ENCODE peak calls at places on chromosomes 1 and 21, in eight cellular contexts. O is tibial nerve, S is esophagus muscularis mucosa, Z is breast epithelium, Y is uterus, F is ovary, H is esophagus squamous epithelium, X is transverse colon. E is an unnamed sample.

GRCh38 chr1:1777950-1778826 is at the start of gene NADK:
- DNase-seq in O (no peak), S (no peak), Z (no peak), Y (no peak), F (peak), H (no peak), X (peak), E (peak)

GRCh38 chr1:241964550-241965241 is 7.1 kb downstream of the BECN2 start:
- DNase-seq in O (no peak), S (no peak), Z (no peak), Y (no peak), F (no peak), H (no peak), X (peak), E (no peak)

GRCh38 chr1:35577071-35577998 is 4.2 kb downstream of the TFAP2E start:
- DNase-seq in O (no peak), S (no peak), Z (peak), Y (no peak), F (no peak), H (no peak), X (peak), E (no peak)

GRCh38 chr1:75135829-75136142 is 1.6 kb downstream of the LHX8 start:
- DNase-seq in O (no peak), S (no peak), Z (no peak), Y (no peak), F (no peak), H (no peak), X (no peak), E (no peak)

GRCh38 chr1:205068001-205068400 is 16.3 kb downstream of the TMEM81 start:
- DNase-seq in O (no peak), S (no peak), Z (no peak), Y (no peak), F (no peak), H (no peak), X (no peak), E (no peak)

GRCh38 chr1:198612471-198613265 is 26.2 kb upstream of the PTPRC start:
- DNase-seq in O (no peak), S (no peak), Z (no peak), Y (no peak), F (no peak), H (no peak), X (no peak), E (no peak)

GRCh38 chr1:231040800-231041704 is 998 bp upstream of the FAM89A start:
- DNase-seq in O (no peak), S (no peak), Z (peak), Y (peak), F (peak), H (no peak), X (no peak), E (peak)

GRCh38 chr1:184212649-184213314 is 161.3 kb downstream of the TSEN15 start:
- DNase-seq in O (no peak), S (peak), Z (no peak), Y (peak), F (no peak), H (no peak), X (no peak), E (no peak)

GRCh38 chr1:161017756-161018630 is 3.0 kb downstream of the F11R start:
- DNase-seq in O (no peak), S (no peak), Z (no peak), Y (no peak), F (no peak), H (no peak), X (no peak), E (no peak)

GRCh38 chr1:97883823-97884222 is 37.0 kb downstream of the DPYD start:
- DNase-seq in O (no peak), S (no peak), Z (no peak), Y (no peak), F (no peak), H (no peak), X (no peak), E (no peak)

GRCh38 chr21:32867587-32867986 is 96.0 kb upstream of the PAXBP1 start:
- DNase-seq in O (no peak), S (peak), Z (no peak), Y (no peak), F (no peak), H (no peak), X (no peak), E (no peak)

GRCh38 chr1:181044449-181044966 is 10.7 kb downstream of the MR1 start:
- DNase-seq in O (no peak), S (no peak), Z (no peak), Y (no peak), F (no peak), H (no peak), X (peak), E (peak)

GRCh38 chr1:214537219-214537618 is 14.2 kb downstream of the PTPN14 start:
- DNase-seq in O (no peak), S (no peak), Z (no peak), Y (no peak), F (no peak), H (no peak), X (no peak), E (no peak)

GRCh38 chr1:154157520-154158306 is 2.8 kb upstream of the NUP210L start:
- DNase-seq in O (no peak), S (no peak), Z (no peak), Y (peak), F (no peak), H (no peak), X (no peak), E (no peak)

GRCh38 chr1:55808263-55808662 is 593.1 kb upstream of the USP24 start:
- DNase-seq in O (no peak), S (no peak), Z (no peak), Y (no peak), F (no peak), H (no peak), X (no peak), E (no peak)

GRCh38 chr1:59695301-59695700 is 119.4 kb upstream of the HOOK1 start:
- DNase-seq in O (no peak), S (peak), Z (no peak), Y (no peak), F (no peak), H (no peak), X (no peak), E (no peak)

DNA sequence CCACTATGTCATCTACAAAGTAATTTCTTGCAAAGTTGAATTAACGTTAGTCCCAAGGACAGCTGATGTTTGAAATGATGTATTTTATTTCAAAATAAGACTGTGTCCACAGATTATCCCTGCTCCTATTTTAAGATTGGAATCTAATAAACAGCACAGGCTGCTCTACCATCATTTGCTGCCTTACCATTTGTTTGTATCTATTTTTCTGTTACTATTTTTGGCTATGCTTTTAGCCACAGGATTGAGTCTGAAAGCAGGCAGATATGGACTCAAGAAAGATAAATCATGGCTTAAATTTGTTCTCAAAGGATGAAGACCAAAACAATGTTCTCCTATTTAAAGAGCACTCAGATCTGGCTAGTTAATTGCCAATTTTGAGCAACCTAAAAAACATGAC is 105.3 kb downstream of the RGS2 start:
- DNase-seq in O (no peak), S (no peak), Z (no peak), Y (no peak), F (no peak), H (no peak), X (no peak), E (no peak)
- H3K27ac ChIP-seq in O (no peak), S (peak), Z (no peak), Y (peak), F (no peak), H (peak), X (peak), E (no peak)

GRCh38 chr21:43958364-43959158 is 53.5 kb upstream of the TRAPPC10 start:
- DNase-seq in O (no peak), S (no peak), Z (no peak), Y (no peak), F (no peak), H (no peak), X (no peak), E (no peak)
- TF ChIP-seq POLR2A in O (no peak), S (no peak), Z (no peak), Y (no peak), F (no peak), H (no peak), X (no peak), E (no peak)

GRCh38 chr1:40266786-40267535 is 8.9 kb downstream of the ZMPSTE24 start:
- DNase-seq in O (no peak), S (no peak), Z (no peak), Y (no peak), F (no peak), H (no peak), X (no peak), E (no peak)
- H3K27ac ChIP-seq in O (peak), S (peak), Z (peak), Y (peak), F (no peak), H (peak), X (peak), E (no peak)

GRCh38 chr1:31580891-31581603 is 4.7 kb downstream of the TINAGL1 start:
- DNase-seq in O (no peak), S (peak), Z (no peak), Y (no peak), F (no peak), H (no peak), X (no peak), E (no peak)
- TF ChIP-seq POLR2A in O (no peak), S (no peak), Z (no peak), Y (no peak), F (no peak), H (no peak), X (no peak), E (no peak)

GRCh38 chr1:27302612-27303011 is 19.4 kb upstream of the TMEM222 start:
- DNase-seq in O (no peak), S (no peak), Z (no peak), Y (no peak), F (no peak), H (no peak), X (no peak), E (no peak)

GRCh38 chr1:27307851-27308598 is 13.9 kb upstream of the TMEM222 start:
- DNase-seq in O (no peak), S (no peak), Z (no peak), Y (no peak), F (no peak), H (no peak), X (no peak), E (no peak)

GRCh38 chr1:27306071-27306470 is 15.9 kb upstream of the TMEM222 start:
- DNase-seq in O (no peak), S (no peak), Z (peak), Y (no peak), F (no peak), H (no peak), X (no peak), E (no peak)

GRCh38 chr1:27303509-27303908 is 18.5 kb upstream of the TMEM222 start:
- DNase-seq in O (no peak), S (no peak), Z (peak), Y (no peak), F (no peak), H (no peak), X (no peak), E (no peak)

GRCh38 chr1:27306892-27307850 is 14.8 kb upstream of the TMEM222 start:
- DNase-seq in O (no peak), S (no peak), Z (peak), Y (no peak), F (no peak), H (no peak), X (no peak), E (no peak)
- H3K27ac ChIP-seq in O (no peak), S (no peak), Z (no peak), Y (no peak), F (no peak), H (no peak), X (no peak), E (no peak)

DNA sequence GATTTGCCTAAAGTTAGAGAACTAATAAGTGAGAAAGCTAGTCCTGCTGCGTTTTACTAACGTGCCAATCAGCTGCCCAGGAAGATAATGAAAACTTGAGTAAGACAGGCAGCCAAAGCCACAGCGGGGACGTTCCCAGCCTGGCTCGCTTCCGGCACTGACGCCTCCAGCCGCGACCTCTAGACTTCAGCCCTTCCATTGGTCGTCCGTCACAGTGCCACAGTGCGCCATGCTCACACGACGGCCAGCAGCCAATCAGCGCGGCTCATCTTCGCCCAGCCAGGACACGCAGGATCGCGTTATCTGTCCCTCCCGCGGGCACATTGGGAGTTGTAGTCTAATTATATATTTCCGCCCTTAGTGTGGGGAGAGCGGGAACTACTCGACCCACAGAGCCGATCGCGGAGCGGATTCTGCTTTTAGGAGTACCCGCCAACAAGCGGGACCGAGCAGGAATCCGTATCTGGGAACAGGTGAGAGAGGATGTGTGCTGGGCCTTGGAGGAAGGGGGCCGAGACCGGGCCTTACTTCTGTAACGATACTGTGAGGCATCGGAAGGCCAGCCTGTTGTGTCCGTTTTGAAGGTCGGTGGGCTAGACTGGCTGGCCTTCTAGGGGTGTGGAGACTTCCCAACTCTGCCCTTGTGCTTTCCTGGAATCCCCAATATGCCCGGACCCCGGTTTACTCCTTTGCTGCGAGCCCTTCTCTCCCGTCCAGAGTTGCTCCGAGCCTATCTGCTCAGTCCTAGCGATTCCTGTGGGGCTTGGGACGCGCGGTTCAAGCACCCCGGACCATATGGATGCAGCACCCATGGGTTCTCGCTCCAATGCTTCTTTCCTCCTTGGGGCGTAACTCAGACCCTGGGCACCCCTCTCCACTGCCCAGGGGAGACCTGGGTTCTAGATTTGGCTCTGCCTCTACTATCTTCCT is at the start of gene FDPS:
- DNase-seq in O (peak), S (peak), Z (peak), Y (peak), F (peak), H (peak), X (peak), E (peak)
- TF ChIP-seq POLR2A in O (peak), S (no peak), Z (peak), Y (peak), F (peak), H (peak), X (peak), E (peak)

GRCh38 chr1:22750671-22751016 is 40.0 kb downstream of the EPHB2 start:
- DNase-seq in O (no peak), S (no peak), Z (no peak), Y (no peak), F (no peak), H (no peak), X (no peak), E (no peak)
- H3K27ac ChIP-seq in O (peak), S (peak), Z (peak), Y (peak), F (no peak), H (peak), X (peak), E (peak)